ENCODE peak calls at places on chromosomes 2 and 18, in seven cellular contexts. R is esophagus squamous epithelium; S is NCI-H2081; Y is stimulated activated CD4-positive, alpha-beta T cell treated with anti-CD3 and anti-CD28 coated beads, Interleukin-4, amount 100 ng/mL, for 1 hour; T is CD8-positive, alpha-beta T cell; A is LoVo; Z is left ventricle myocardium superior. X is an unnamed sample.

GRCh38 chr2:230067990-230068657 is 600 bp downstream of the SLC16A14 start:
- DNase-seq in R (no peak), S (peak; percentile 72), Y (peak; percentile 50), T (peak; percentile 7), A (peak; percentile 35), Z (peak; percentile 75), X (no peak)

GRCh38 chr2:42962521-42962953 is 170.2 kb upstream of the HAAO start:
- DNase-seq in R (no peak), S (no peak), Y (no peak), T (no peak), A (no peak), Z (no peak), X (no peak)

GRCh38 chr2:190910341-190911136 is 29.9 kb downstream of the GLS start:
- DNase-seq in R (no peak), S (no peak), Y (no peak), T (no peak), A (no peak), Z (no peak), X (no peak)

GRCh38 chr2:120893874-120894584 is 158.4 kb downstream of the GLI2 start:
- DNase-seq in R (no peak), S (no peak), Y (no peak), T (no peak), A (no peak), Z (no peak), X (no peak)

GRCh38 chr2:201532686-201533304 is 81.3 kb downstream of the STRADB start:
- DNase-seq in R (no peak), S (no peak), Y (no peak), T (no peak), A (peak; percentile 11), Z (no peak), X (peak; percentile 11)

GRCh38 chr2:51722311-51722710 is 690.4 kb upstream of the NRXN1 start:
- DNase-seq in R (no peak), S (no peak), Y (no peak), T (no peak), A (no peak), Z (no peak), X (no peak)

GRCh38 chr2:102618452-102619413 is 620 bp upstream of the SLC9A2 start:
- DNase-seq in R (no peak), S (no peak), Y (peak; percentile 33), T (no peak), A (peak; percentile 30), Z (peak; percentile 31), X (no peak)

GRCh38 chr2:240429341-240429871 is 6.1 kb upstream of the GPC1 start:
- DNase-seq in R (no peak), S (no peak), Y (no peak), T (no peak), A (no peak), Z (peak; percentile 4), X (no peak)

GRCh38 chr2:45008296-45009129 is 739 bp downstream of the SIX2 start:
- DNase-seq in R (no peak), S (peak; percentile 55), Y (no peak), T (no peak), A (no peak), Z (peak; percentile 47), X (no peak)

GRCh38 chr2:215843579-215843978 is 169.8 kb downstream of the MREG start:
- DNase-seq in R (no peak), S (no peak), Y (no peak), T (no peak), A (no peak), Z (no peak), X (peak; percentile 25)

GRCh38 chr2:57372237-57372962 is 674.2 kb upstream of the VRK2 start:
- DNase-seq in R (no peak), S (no peak), Y (no peak), T (no peak), A (no peak), Z (no peak), X (no peak)

GRCh38 chr18:58223717-58224424 is 179.8 kb downstream of the NEDD4L start:
- DNase-seq in R (no peak), S (no peak), Y (no peak), T (no peak), A (peak; percentile 84), Z (no peak), X (peak; percentile 91)

GRCh38 chr2:120223034-120223912 is at the start of gene TMEM185B:
- DNase-seq in R (no peak), S (peak; percentile 85), Y (peak; percentile 91), T (peak; percentile 86), A (peak; percentile 87), Z (peak; percentile 94), X (no peak)

GRCh38 chr2:180367831-180368230 is 360.7 kb upstream of the CWC22 start:
- DNase-seq in R (no peak), S (peak; percentile 81), Y (no peak), T (no peak), A (no peak), Z (no peak), X (peak; percentile 64)

GRCh38 chr18:59047992-59048363 is 91.7 kb upstream of the SEC11C start:
- DNase-seq in R (no peak), S (no peak), Y (no peak), T (no peak), A (no peak), Z (no peak), X (no peak)

GRCh38 chr2:127644661-127645394 is 1.1 kb upstream of the GPR17 start:
- DNase-seq in R (no peak), S (no peak), Y (no peak), T (no peak), A (no peak), Z (no peak), X (no peak)

GRCh38 chr2:105521176-105521575 is 122.3 kb upstream of the FHL2 start:
- DNase-seq in R (no peak), S (peak; percentile 4), Y (no peak), T (no peak), A (peak; percentile 49), Z (no peak), X (no peak)

GRCh38 chr18:31206787-31207381 is 44.2 kb upstream of the DSC1 start:
- DNase-seq in R (no peak), S (peak; percentile 4), Y (no peak), T (no peak), A (peak; percentile 98), Z (peak; percentile 59), X (no peak)

GRCh38 chr2:238510911-238511613 is 84.3 kb downstream of the ASB1 start:
- DNase-seq in R (no peak), S (peak; percentile 4), Y (no peak), T (no peak), A (no peak), Z (no peak), X (no peak)

GRCh38 chr18:48902856-48903601 is 47.7 kb downstream of the SMAD7 start:
- DNase-seq in R (no peak), S (no peak), Y (no peak), T (no peak), A (no peak), Z (peak; percentile 72), X (no peak)

GRCh38 chr2:65228249-65228750 is 669 bp downstream of the ACTR2 start:
- DNase-seq in R (no peak), S (peak; percentile 66), Y (no peak), T (peak; percentile 11), A (peak; percentile 42), Z (no peak), X (peak; percentile 5)

GRCh38 chr2:143193121-143193520 is 63.9 kb downstream of the ARHGAP15 start:
- DNase-seq in R (no peak), S (peak; percentile 31), Y (no peak), T (no peak), A (no peak), Z (no peak), X (no peak)

GRCh38 chr2:159904565-159905281 is 106.7 kb upstream of the CD302 start:
- DNase-seq in R (peak; percentile 32), S (no peak), Y (peak; percentile 85), T (peak; percentile 77), A (peak; percentile 79), Z (peak; percentile 73), X (no peak)

GRCh38 chr2:171319164-171319810 is 114.5 kb downstream of the METTL8 start:
- DNase-seq in R (no peak), S (no peak), Y (peak; percentile 35), T (peak; percentile 7), A (no peak), Z (no peak), X (no peak)

GRCh38 chr18:48872234-48873145 is 78.3 kb downstream of the SMAD7 start:
- DNase-seq in R (no peak), S (peak; percentile 69), Y (no peak), T (no peak), A (no peak), Z (no peak), X (no peak)

GRCh38 chr2:186595219-186595618 is 5.4 kb downstream of the ITGAV start:
- DNase-seq in R (no peak), S (no peak), Y (no peak), T (no peak), A (no peak), Z (no peak), X (no peak)

GRCh38 chr2:40725950-40726349 is 274.1 kb upstream of the SLC8A1 start:
- DNase-seq in R (no peak), S (peak; percentile 9), Y (no peak), T (no peak), A (no peak), Z (no peak), X (no peak)

GRCh38 chr18:49666045-49666444 is 104.2 kb downstream of the LIPG start:
- DNase-seq in R (no peak), S (no peak), Y (no peak), T (no peak), A (no peak), Z (no peak), X (no peak)